ENCODE peak calls at places on chromosomes 6 and 20, in four cellular contexts. One of them, this sample, is unnamed.

GRCh38 chr6:37160922-37161778 is 8.8 kb upstream of the PIM1 start:
- DNase-seq in HFF-Myc: no peak
- DNase-seq in psoas muscle: no peak
- DNase-seq in upper lobe of right lung: no peak
- DNase-seq in this sample: no peak

GRCh38 chr6:14765106-14765505 is 480.8 kb upstream of the JARID2 start:
- DNase-seq in HFF-Myc: peak; percentile 20
- DNase-seq in psoas muscle: no peak
- DNase-seq in upper lobe of right lung: no peak
- DNase-seq in this sample: no peak

GRCh38 chr6:90497411-90497810 is 89.5 kb downstream of the MAP3K7 start:
- DNase-seq in HFF-Myc: no peak
- DNase-seq in psoas muscle: no peak
- DNase-seq in upper lobe of right lung: no peak
- DNase-seq in this sample: no peak

GRCh38 chr6:44630125-44631028 is 242.9 kb downstream of the CDC5L start:
- DNase-seq in HFF-Myc: no peak
- DNase-seq in psoas muscle: no peak
- DNase-seq in upper lobe of right lung: no peak
- DNase-seq in this sample: peak; percentile 84

GRCh38 chr6:107115695-107116327 is 496 bp upstream of the BEND3 start:
- DNase-seq in HFF-Myc: no peak
- DNase-seq in psoas muscle: no peak
- DNase-seq in upper lobe of right lung: peak; percentile 78
- DNase-seq in this sample: peak; percentile 48

GRCh38 chr20:50645253-50646068 is 45.9 kb downstream of the RIPOR3 start:
- DNase-seq in HFF-Myc: peak; percentile 95
- DNase-seq in psoas muscle: peak; percentile 89
- DNase-seq in upper lobe of right lung: peak; percentile 76
- DNase-seq in this sample: no peak

GRCh38 chr6:148869589-148869988 is 122.8 kb downstream of the UST start:
- DNase-seq in HFF-Myc: peak; percentile 77
- DNase-seq in psoas muscle: no peak
- DNase-seq in upper lobe of right lung: no peak
- DNase-seq in this sample: no peak

GRCh38 chr6:163419413-163420314 is 5.1 kb downstream of the QKI start:
- DNase-seq in HFF-Myc: no peak
- DNase-seq in psoas muscle: no peak
- DNase-seq in upper lobe of right lung: no peak
- DNase-seq in this sample: no peak

GRCh38 chr20:39676857-39677351 is 714.8 kb downstream of the DHX35 start:
- DNase-seq in HFF-Myc: no peak
- DNase-seq in psoas muscle: no peak
- DNase-seq in upper lobe of right lung: no peak
- DNase-seq in this sample: no peak

GRCh38 chr6:166877906-166878305 is 78.4 kb downstream of the RNASET2 start:
- DNase-seq in HFF-Myc: no peak
- DNase-seq in psoas muscle: no peak
- DNase-seq in upper lobe of right lung: no peak
- DNase-seq in this sample: no peak

GRCh38 chr6:40321616-40322015 is 265.5 kb downstream of the LRFN2 start:
- DNase-seq in HFF-Myc: no peak
- DNase-seq in psoas muscle: no peak
- DNase-seq in upper lobe of right lung: no peak
- DNase-seq in this sample: no peak

GRCh38 chr20:21516180-21516567 is 2.3 kb upstream of the NKX2-2 start:
- DNase-seq in HFF-Myc: no peak
- DNase-seq in psoas muscle: no peak
- DNase-seq in upper lobe of right lung: no peak
- DNase-seq in this sample: no peak

GRCh38 chr6:12720310-12720709 is 3.7 kb downstream of the PHACTR1 start:
- DNase-seq in HFF-Myc: no peak
- DNase-seq in psoas muscle: no peak
- DNase-seq in upper lobe of right lung: no peak
- DNase-seq in this sample: no peak

GRCh38 chr20:53642196-53643030 is 48.8 kb upstream of the ZNF217 start:
- DNase-seq in HFF-Myc: no peak
- DNase-seq in psoas muscle: no peak
- DNase-seq in upper lobe of right lung: no peak
- DNase-seq in this sample: no peak

GRCh38 chr6:27791182-27791939 is 120.8 kb downstream of the OR2B2 start:
- DNase-seq in HFF-Myc: peak; percentile 80
- DNase-seq in psoas muscle: peak; percentile 57
- DNase-seq in upper lobe of right lung: no peak
- DNase-seq in this sample: no peak

GRCh38 chr6:1641391-1641790 is 31.7 kb downstream of the FOXC1 start:
- DNase-seq in HFF-Myc: no peak
- DNase-seq in psoas muscle: no peak
- DNase-seq in upper lobe of right lung: peak; percentile 74
- DNase-seq in this sample: no peak

DNA sequence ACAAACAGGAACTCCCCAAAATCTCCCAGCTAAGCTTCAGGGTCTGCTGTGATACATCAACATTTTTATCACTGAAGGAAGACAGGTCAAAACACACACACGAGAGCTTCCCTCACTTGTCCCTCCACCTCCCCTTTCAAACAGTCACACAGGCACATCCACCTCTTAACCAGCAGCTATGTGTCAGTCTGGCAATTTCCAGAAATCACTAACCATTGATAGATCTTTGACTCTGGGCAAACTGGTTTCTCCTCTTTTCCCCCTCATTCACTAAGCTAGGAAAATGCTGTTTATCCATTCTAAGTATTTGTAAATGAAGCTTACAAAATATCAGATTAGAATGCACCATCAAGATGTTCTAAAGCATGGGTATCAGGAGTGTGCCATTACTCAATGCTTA is 87.8 kb downstream of the DCDC2 start:
- DNase-seq in HFF-Myc: no peak
- DNase-seq in psoas muscle: no peak
- DNase-seq in upper lobe of right lung: no peak
- DNase-seq in this sample: no peak
- TF ChIP-seq CTCF in HFF-Myc: no peak
- TF ChIP-seq CTCF in psoas muscle: no peak
- TF ChIP-seq CTCF in upper lobe of right lung: no peak
- TF ChIP-seq CTCF in this sample: no peak

GRCh38 chr6:83490177-83490576 is 22.2 kb upstream of the PRSS35 start:
- DNase-seq in HFF-Myc: no peak
- DNase-seq in psoas muscle: no peak
- DNase-seq in upper lobe of right lung: no peak
- DNase-seq in this sample: no peak
- TF ChIP-seq CTCF in HFF-Myc: no peak
- TF ChIP-seq CTCF in psoas muscle: no peak
- TF ChIP-seq CTCF in upper lobe of right lung: no peak
- TF ChIP-seq CTCF in this sample: no peak

DNA sequence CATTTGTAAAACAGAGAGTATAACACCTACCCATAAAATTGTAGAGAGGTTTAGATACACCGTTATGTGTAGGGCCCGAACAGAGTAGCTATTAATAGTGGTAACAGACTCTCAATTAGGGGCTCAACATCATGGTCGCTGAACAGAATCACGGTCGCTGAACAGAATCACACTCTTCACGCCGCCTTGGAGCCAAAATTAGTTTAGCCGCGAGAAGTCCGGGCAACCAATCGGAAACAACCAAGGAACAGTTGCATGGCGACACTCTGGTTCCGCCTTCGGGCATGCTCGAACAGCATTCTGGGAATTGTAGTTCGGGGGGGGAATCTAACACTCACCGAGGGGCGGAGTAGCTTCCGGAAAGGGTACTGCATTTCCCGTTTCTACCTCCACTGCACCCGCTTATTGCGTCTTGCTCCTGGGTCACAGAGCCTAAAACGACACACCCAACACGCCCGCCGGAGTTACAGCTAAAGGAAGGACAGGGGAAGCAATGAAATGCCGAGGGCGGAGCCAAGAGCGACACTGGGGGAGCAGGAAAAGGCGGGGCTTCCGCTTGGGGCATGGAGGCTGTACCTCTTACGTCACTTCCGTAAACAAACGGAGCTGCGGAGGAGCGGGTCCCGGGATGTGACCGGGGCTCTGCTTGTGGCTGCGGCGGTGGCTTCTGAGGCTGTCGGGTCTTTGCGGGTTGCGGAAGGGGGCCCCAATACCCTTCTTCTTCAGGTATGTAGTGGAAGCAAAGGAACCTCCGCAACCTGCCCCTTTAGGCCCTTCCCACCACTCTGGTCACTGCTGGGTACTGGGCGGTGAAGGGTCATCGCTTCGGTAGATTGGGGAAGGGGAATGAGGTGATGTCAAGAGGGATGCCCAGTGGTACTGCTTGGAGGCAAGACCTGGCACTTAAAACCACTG is at the start of gene CCDC28A:
- DNase-seq in HFF-Myc: peak; percentile 91
- DNase-seq in psoas muscle: peak; percentile 97
- DNase-seq in upper lobe of right lung: peak; percentile 96
- DNase-seq in this sample: peak; percentile 32
- TF ChIP-seq CTCF in HFF-Myc: no peak
- TF ChIP-seq CTCF in psoas muscle: no peak
- TF ChIP-seq CTCF in upper lobe of right lung: no peak
- TF ChIP-seq CTCF in this sample: no peak

GRCh38 chr6:140001005-140001404 is 626.6 kb upstream of the CITED2 start:
- DNase-seq in HFF-Myc: no peak
- DNase-seq in psoas muscle: no peak
- DNase-seq in upper lobe of right lung: no peak
- DNase-seq in this sample: no peak

GRCh38 chr6:140001851-140002301 is 627.4 kb upstream of the CITED2 start:
- DNase-seq in HFF-Myc: peak; percentile 88
- DNase-seq in psoas muscle: no peak
- DNase-seq in upper lobe of right lung: no peak
- DNase-seq in this sample: no peak

GRCh38 chr6:139990865-139991264 is 616.4 kb upstream of the CITED2 start:
- DNase-seq in HFF-Myc: no peak
- DNase-seq in psoas muscle: no peak
- DNase-seq in upper lobe of right lung: no peak
- DNase-seq in this sample: no peak

DNA sequence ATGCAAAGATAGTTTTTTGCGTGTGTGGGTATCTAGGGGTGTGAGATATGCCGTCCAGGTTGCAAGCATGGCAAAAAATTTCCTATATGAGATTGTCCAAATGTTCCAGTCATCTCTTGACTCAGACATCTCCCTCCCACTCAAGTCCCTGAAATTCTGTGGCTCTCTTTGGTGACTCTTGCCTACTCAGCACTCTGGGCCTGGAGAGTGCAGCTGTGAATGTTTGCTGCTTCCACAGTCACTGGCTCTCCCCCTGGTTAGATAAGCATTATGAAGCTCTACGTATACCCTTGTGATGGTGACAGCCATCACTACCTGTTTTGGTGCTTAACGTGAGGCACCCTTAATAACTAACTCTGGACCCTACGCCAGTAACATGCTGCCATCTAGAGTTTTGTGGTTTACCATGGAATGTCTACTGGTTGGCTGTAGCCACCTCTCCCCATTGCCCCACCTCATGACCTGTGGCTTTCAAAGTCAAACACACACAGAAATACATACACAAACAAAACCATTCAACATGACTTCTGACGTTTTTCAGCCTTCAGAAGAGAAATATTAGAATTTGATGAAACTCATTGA is 621.9 kb upstream of the CITED2 start:
- DNase-seq in HFF-Myc: no peak
- DNase-seq in psoas muscle: no peak
- DNase-seq in upper lobe of right lung: no peak
- DNase-seq in this sample: no peak
- TF ChIP-seq CTCF in HFF-Myc: no peak
- TF ChIP-seq CTCF in psoas muscle: peak; percentile 21
- TF ChIP-seq CTCF in upper lobe of right lung: peak; percentile 13
- TF ChIP-seq CTCF in this sample: peak; percentile 24

GRCh38 chr20:32638848-32639247 is 34.9 kb downstream of the C20orf203 start:
- DNase-seq in HFF-Myc: no peak
- DNase-seq in psoas muscle: no peak
- DNase-seq in upper lobe of right lung: no peak
- DNase-seq in this sample: no peak
- TF ChIP-seq CTCF in HFF-Myc: no peak
- TF ChIP-seq CTCF in psoas muscle: no peak
- TF ChIP-seq CTCF in upper lobe of right lung: no peak
- TF ChIP-seq CTCF in this sample: no peak

GRCh38 chr6:32968770-32969684 is 633 bp downstream of the BRD2 start:
- DNase-seq in HFF-Myc: peak; percentile 67
- DNase-seq in psoas muscle: peak; percentile 92
- DNase-seq in upper lobe of right lung: peak; percentile 92
- DNase-seq in this sample: no peak
- TF ChIP-seq CTCF in HFF-Myc: peak; percentile 6
- TF ChIP-seq CTCF in psoas muscle: no peak
- TF ChIP-seq CTCF in upper lobe of right lung: peak; percentile 9
- TF ChIP-seq CTCF in this sample: no peak

DNA sequence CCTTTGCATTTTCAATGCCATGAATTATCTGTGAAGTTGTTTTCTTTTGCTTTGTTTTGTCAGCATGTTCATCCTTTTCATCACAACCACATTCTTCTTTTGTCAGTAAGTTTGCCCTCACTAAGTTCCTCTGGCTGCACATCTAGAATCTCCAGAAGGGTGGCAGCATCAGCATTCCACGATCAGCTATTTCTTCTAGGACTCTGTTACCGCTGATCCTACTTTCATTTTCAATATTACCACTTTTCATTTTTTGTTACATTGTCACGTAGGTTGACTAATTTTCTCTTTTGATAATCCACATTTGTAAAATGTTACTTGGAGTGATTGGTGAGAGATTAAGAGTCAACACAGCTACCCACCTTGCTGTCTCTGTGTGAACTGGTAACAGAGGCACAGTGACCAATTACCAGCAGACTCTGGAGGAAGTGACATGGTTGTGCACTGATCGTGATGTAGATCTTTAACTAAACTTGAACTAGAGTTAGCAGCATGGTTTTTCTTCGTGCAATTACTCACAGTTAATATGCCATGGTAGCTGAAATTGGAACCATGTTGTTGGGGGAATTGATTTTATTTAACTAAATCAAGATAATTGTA is 307.9 kb upstream of the SLC35B3 start:
- DNase-seq in HFF-Myc: no peak
- DNase-seq in psoas muscle: no peak
- DNase-seq in upper lobe of right lung: no peak
- DNase-seq in this sample: no peak
- TF ChIP-seq CTCF in HFF-Myc: no peak
- TF ChIP-seq CTCF in psoas muscle: no peak
- TF ChIP-seq CTCF in upper lobe of right lung: peak; percentile 11
- TF ChIP-seq CTCF in this sample: no peak

GRCh38 chr6:23081701-23082100 is 512.3 kb downstream of the HDGFL1 start:
- DNase-seq in HFF-Myc: peak; percentile 4
- DNase-seq in psoas muscle: no peak
- DNase-seq in upper lobe of right lung: no peak
- DNase-seq in this sample: no peak
- TF ChIP-seq CTCF in HFF-Myc: peak; percentile 22
- TF ChIP-seq CTCF in psoas muscle: no peak
- TF ChIP-seq CTCF in upper lobe of right lung: no peak
- TF ChIP-seq CTCF in this sample: no peak

GRCh38 chr6:160767647-160768019 is 65.6 kb downstream of the PLG start:
- DNase-seq in HFF-Myc: no peak
- DNase-seq in psoas muscle: no peak
- DNase-seq in upper lobe of right lung: no peak
- DNase-seq in this sample: no peak
- TF ChIP-seq CTCF in HFF-Myc: no peak
- TF ChIP-seq CTCF in psoas muscle: no peak
- TF ChIP-seq CTCF in upper lobe of right lung: no peak
- TF ChIP-seq CTCF in this sample: no peak

GRCh38 chr20:58583141-58583540 is 67.9 kb upstream of the APCDD1L start:
- DNase-seq in HFF-Myc: no peak
- DNase-seq in psoas muscle: no peak
- DNase-seq in upper lobe of right lung: no peak
- DNase-seq in this sample: no peak
- TF ChIP-seq CTCF in HFF-Myc: no peak
- TF ChIP-seq CTCF in psoas muscle: no peak
- TF ChIP-seq CTCF in upper lobe of right lung: no peak
- TF ChIP-seq CTCF in this sample: no peak

This sample was measured in D721Med.